ENCODE peak calls at places on chromosomes 5 and 9, in five cellular contexts. D, Q, V, Y and I are unnamed samples.

GRCh38 chr5:32098806-32099435 is 75.2 kb downstream of the GOLPH3 start:
- DNase-seq in D (no peak), Q (no peak), V (no peak), Y (no peak), I (no peak)

GRCh38 chr9:34578241-34579096 is 11.1 kb downstream of the CNTFR start:
- DNase-seq in D (peak; percentile 85), Q (peak; percentile 63), V (no peak), Y (no peak), I (no peak)

GRCh38 chr9:137406085-137406773 is 16.7 kb downstream of the EXD3 start:
- DNase-seq in D (no peak), Q (no peak), V (no peak), Y (no peak), I (no peak)

GRCh38 chr9:2761424-2761823 is 44.1 kb downstream of the KCNV2 start:
- DNase-seq in D (no peak), Q (no peak), V (peak; percentile 16), Y (no peak), I (no peak)

GRCh38 chr5:102481044-102481715 is 17.6 kb downstream of the SLCO6A1 start:
- DNase-seq in D (no peak), Q (no peak), V (no peak), Y (no peak), I (no peak)

GRCh38 chr9:99158629-99159028 is 53.7 kb downstream of the TGFBR1 start:
- DNase-seq in D (no peak), Q (no peak), V (no peak), Y (peak; percentile 38), I (no peak)

GRCh38 chr5:139379626-139380449 is 3.3 kb downstream of the SLC23A1 start:
- DNase-seq in D (no peak), Q (no peak), V (no peak), Y (no peak), I (no peak)

GRCh38 chr5:59185757-59186385 is 603.0 kb downstream of the RAB3C start:
- DNase-seq in D (no peak), Q (no peak), V (no peak), Y (no peak), I (no peak)

GRCh38 chr5:134139377-134139851 is 24.9 kb downstream of the TCF7 start:
- DNase-seq in D (no peak), Q (no peak), V (no peak), Y (no peak), I (no peak)

GRCh38 chr9:38720083-38720755 is at the start of gene FAM240B:
- DNase-seq in D (no peak), Q (no peak), V (no peak), Y (no peak), I (no peak)
- TF ChIP-seq MXI1 in D (no peak), Q (no peak), V (no peak), Y (no peak), I (no peak)

GRCh38 chr5:179208706-179209358 is 136.4 kb downstream of the ADAMTS2 start:
- DNase-seq in D (no peak), Q (no peak), V (no peak), Y (no peak), I (no peak)

GRCh38 chr5:179207920-179208705 is 137.1 kb downstream of the ADAMTS2 start:
- DNase-seq in D (no peak), Q (no peak), V (no peak), Y (no peak), I (no peak)

GRCh38 chr5:179210478-179210877 is 134.8 kb downstream of the ADAMTS2 start:
- DNase-seq in D (no peak), Q (no peak), V (no peak), Y (no peak), I (no peak)

GRCh38 chr5:179211076-179211475 is 134.2 kb downstream of the ADAMTS2 start:
- DNase-seq in D (no peak), Q (peak; percentile 29), V (no peak), Y (no peak), I (no peak)

GRCh38 chr5:179209359-179210150 is 135.7 kb downstream of the ADAMTS2 start:
- DNase-seq in D (no peak), Q (peak; percentile 74), V (no peak), Y (no peak), I (no peak)
- TF ChIP-seq MXI1 in D (no peak), Q (peak; percentile 64), V (no peak), Y (no peak), I (no peak)

DNA sequence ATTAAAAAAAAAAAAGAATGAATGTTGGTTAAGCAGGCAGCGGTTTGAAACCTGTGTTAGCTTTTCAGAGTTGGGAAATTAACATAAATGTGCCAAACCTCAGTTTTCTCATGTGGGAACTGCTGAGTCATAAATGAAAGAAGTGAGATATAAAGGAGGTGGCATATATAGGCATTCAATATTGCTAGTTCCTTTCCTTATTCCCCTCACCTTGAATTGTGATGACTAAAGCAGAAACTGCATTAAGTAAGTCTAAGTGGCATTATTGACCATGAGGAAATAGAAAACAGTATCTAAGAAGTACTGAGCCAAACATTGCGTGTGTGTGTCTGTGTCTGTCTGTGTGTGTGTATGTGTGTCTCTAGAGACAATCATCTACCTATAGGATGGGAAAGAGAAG is 691.2 kb downstream of the TLR4 start:
- DNase-seq in D (no peak), Q (no peak), V (peak; percentile 65), Y (no peak), I (no peak)
- TF ChIP-seq MXI1 in D (no peak), Q (no peak), V (no peak), Y (no peak), I (no peak)

DNA sequence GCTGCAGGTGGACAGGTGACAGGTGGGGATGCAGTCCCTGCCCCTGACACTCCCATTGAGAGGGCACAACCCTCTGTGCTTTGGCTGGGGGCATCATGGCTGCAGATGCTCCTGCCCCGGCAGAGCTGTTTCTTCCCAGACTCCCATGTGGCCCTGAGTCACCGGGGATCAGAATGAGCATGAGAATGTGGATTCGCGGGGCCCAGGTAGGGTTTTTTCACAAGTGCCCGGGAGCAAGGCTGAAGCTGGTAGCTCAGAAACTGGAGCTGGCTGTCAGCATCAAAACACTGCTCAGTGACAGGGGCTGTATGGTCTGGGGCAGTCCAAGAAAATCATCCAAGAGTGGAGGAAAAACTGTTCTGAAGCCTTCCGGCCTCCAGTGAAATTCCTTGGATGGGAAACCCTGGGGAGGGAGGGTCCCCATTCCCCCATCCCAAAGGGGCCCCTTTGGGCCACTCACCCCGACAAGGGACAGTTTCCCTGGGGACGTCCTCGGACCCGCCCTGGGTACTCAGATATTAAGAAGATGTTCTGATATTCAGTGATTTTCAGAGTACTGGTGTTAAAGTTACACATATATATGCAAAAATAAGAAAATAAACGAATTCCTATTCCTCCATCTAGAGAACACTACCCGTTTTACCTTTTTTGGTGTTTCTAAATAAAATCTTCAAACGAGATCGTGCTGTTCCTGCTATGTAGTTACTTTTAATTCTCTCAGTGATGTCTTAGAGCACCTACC is 120.1 kb upstream of the LPCAT1 start:
- DNase-seq in D (peak; percentile 23), Q (no peak), V (no peak), Y (no peak), I (no peak)
- TF ChIP-seq MXI1 in D (no peak), Q (no peak), V (no peak), Y (no peak), I (no peak)

GRCh38 chr9:116154334-116154975 is 864 bp downstream of the PAPPA start:
- DNase-seq in D (peak; percentile 83), Q (no peak), V (no peak), Y (no peak), I (no peak)

GRCh38 chr9:116153765-116154333 is at the start of gene PAPPA:
- DNase-seq in D (no peak), Q (no peak), V (no peak), Y (no peak), I (no peak)

GRCh38 chr9:116156621-116157314 is 3.2 kb downstream of the PAPPA start:
- DNase-seq in D (peak; percentile 44), Q (peak; percentile 78), V (no peak), Y (no peak), I (no peak)

GRCh38 chr9:116155700-116156045 is 2.1 kb downstream of the PAPPA start:
- DNase-seq in D (peak; percentile 38), Q (peak; percentile 75), V (no peak), Y (no peak), I (no peak)

GRCh38 chr9:116154976-116155699 is 1.5 kb downstream of the PAPPA start:
- DNase-seq in D (peak; percentile 39), Q (peak; percentile 82), V (no peak), Y (no peak), I (no peak)
- TF ChIP-seq MXI1 in D (no peak), Q (no peak), V (no peak), Y (no peak), I (no peak)

GRCh38 chr5:13480834-13481233 is 463.7 kb downstream of the DNAH5 start:
- DNase-seq in D (no peak), Q (no peak), V (no peak), Y (no peak), I (no peak)

GRCh38 chr5:13477118-13477737 is 467.3 kb downstream of the DNAH5 start:
- DNase-seq in D (no peak), Q (peak; percentile 89), V (no peak), Y (no peak), I (no peak)

GRCh38 chr5:13478831-13479465 is 465.5 kb downstream of the DNAH5 start:
- DNase-seq in D (peak; percentile 41), Q (peak; percentile 46), V (no peak), Y (peak; percentile 24), I (peak; percentile 11)
- TF ChIP-seq MXI1 in D (no peak), Q (no peak), V (no peak), Y (no peak), I (no peak)

GRCh38 chr5:96312383-96312782 is 120.7 kb downstream of the PCSK1 start:
- DNase-seq in D (no peak), Q (no peak), V (no peak), Y (no peak), I (no peak)
- TF ChIP-seq MXI1 in D (no peak), Q (no peak), V (no peak), Y (no peak), I (no peak)

DNA sequence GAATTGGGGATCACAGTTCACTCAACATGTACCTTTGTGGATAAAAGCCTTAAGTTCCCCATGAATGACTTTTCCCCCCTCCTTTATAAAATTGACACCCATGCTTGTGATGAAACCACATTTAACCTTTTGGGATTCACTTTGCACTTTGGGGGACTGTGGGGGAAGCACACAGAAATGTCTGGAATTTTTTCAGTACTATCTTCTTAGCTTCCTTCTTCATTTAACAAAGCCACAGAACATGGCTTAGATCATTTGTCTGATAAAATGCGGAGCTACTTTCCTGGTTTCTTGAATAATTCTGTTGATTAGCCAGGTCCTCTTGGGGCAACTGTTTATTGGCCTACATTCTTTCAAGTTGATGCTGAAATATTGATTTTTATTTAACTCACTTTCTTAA is 29.9 kb downstream of the TNFSF15 start:
- DNase-seq in D (no peak), Q (no peak), V (no peak), Y (no peak), I (no peak)
- TF ChIP-seq MXI1 in D (no peak), Q (no peak), V (no peak), Y (no peak), I (no peak)